ENCODE peak calls at places on chromosomes 5 and 9, in four cellular contexts. O is GM23338, S is PC-3, E is HCT116. R is an unnamed sample.

GRCh38 chr9:137085918-137086530 is 761 bp upstream of the MAN1B1 start:
- DNase-seq in O (peak; percentile 46), S (peak; percentile 44), E (no peak), R (no peak)

GRCh38 chr5:159450417-159450816 is 120.1 kb upstream of the IL12B start:
- DNase-seq in O (no peak), S (no peak), E (no peak), R (no peak)

GRCh38 chr9:40913096-40913719 is 215.3 kb downstream of the FOXD4L6 start:
- DNase-seq in O (no peak), S (no peak), E (no peak), R (no peak)

GRCh38 chr9:38687389-38687842 is 32.5 kb downstream of the FAM240B start:
- DNase-seq in O (peak; percentile 46), S (peak; percentile 44), E (peak; percentile 42), R (no peak)

GRCh38 chr5:143648696-143649095 is 163.3 kb upstream of the HMHB1 start:
- DNase-seq in O (peak; percentile 46), S (no peak), E (no peak), R (peak; percentile 8)

GRCh38 chr5:6454628-6455053 is 6.0 kb downstream of the UBE2QL1 start:
- DNase-seq in O (no peak), S (peak; percentile 75), E (no peak), R (no peak)

GRCh38 chr9:137721479-137721878 is 102.7 kb downstream of the EHMT1 start:
- DNase-seq in O (no peak), S (no peak), E (no peak), R (no peak)

GRCh38 chr5:126044111-126044668 is 379.0 kb upstream of the GRAMD2B start:
- DNase-seq in O (no peak), S (peak; percentile 3), E (no peak), R (no peak)

GRCh38 chr5:137758719-137759312 is 4.7 kb upstream of the HNRNPA0 start:
- DNase-seq in O (no peak), S (peak; percentile 28), E (no peak), R (no peak)

GRCh38 chr5:117590944-117591343 is 1016.3 kb upstream of the SEMA6A start:
- DNase-seq in O (peak; percentile 64), S (peak; percentile 5), E (peak; percentile 15), R (no peak)

GRCh38 chr9:21688108-21689102 is 114.0 kb upstream of the MTAP start:
- DNase-seq in O (no peak), S (peak; percentile 84), E (no peak), R (no peak)

GRCh38 chr9:112112519-112112918 is 62.6 kb downstream of the SUSD1 start:
- DNase-seq in O (no peak), S (peak; percentile 90), E (peak; percentile 83), R (peak; percentile 82)

GRCh38 chr9:26243722-26244121 is 565.5 kb upstream of the TUSC1 start:
- DNase-seq in O (no peak), S (peak; percentile 81), E (no peak), R (peak; percentile 0)

GRCh38 chr9:83220737-83221136 is 157.8 kb upstream of the RASEF start:
- DNase-seq in O (no peak), S (peak; percentile 63), E (no peak), R (no peak)

GRCh38 chr9:90300901-90301688 is 341.5 kb downstream of the DIRAS2 start:
- DNase-seq in O (no peak), S (peak; percentile 76), E (peak; percentile 59), R (peak; percentile 84)

GRCh38 chr9:89143266-89143665 is 35.4 kb downstream of the SHC3 start:
- DNase-seq in O (no peak), S (no peak), E (no peak), R (no peak)

GRCh38 chr5:56314536-56314935 is 81.4 kb upstream of the ANKRD55 start:
- DNase-seq in O (peak; percentile 70), S (peak; percentile 7), E (no peak), R (peak; percentile 42)

GRCh38 chr5:1441166-1441865 is 3.9 kb downstream of the SLC6A3 start:
- DNase-seq in O (no peak), S (no peak), E (no peak), R (no peak)

GRCh38 chr9:33381231-33381791 is 21.1 kb downstream of the AQP7 start:
- DNase-seq in O (peak; percentile 90), S (no peak), E (no peak), R (no peak)

GRCh38 chr9:70601000-70601929 is 186.8 kb upstream of the KLF9 start:
- DNase-seq in O (no peak), S (peak; percentile 22), E (no peak), R (peak; percentile 84)

GRCh38 chr9:112782218-112782617 is 31.7 kb downstream of the SNX30 start:
- DNase-seq in O (no peak), S (no peak), E (no peak), R (no peak)

GRCh38 chr5:98205691-98206461 is 567.6 kb upstream of the RGMB start:
- DNase-seq in O (no peak), S (peak; percentile 15), E (no peak), R (no peak)

GRCh38 chr5:142680605-142681259 is 5.2 kb downstream of the FGF1 start:
- DNase-seq in O (no peak), S (peak; percentile 92), E (peak; percentile 82), R (no peak)

GRCh38 chr5:173742432-173742816 is 126.0 kb upstream of the BOD1 start:
- DNase-seq in O (no peak), S (no peak), E (no peak), R (no peak)

GRCh38 chr5:177314376-177315342 is 3.0 kb upstream of the MXD3 start:
- DNase-seq in O (no peak), S (no peak), E (no peak), R (no peak)

GRCh38 chr9:14428781-14429230 is 114.9 kb upstream of the NFIB start:
- DNase-seq in O (peak; percentile 97), S (peak; percentile 73), E (peak; percentile 57), R (peak; percentile 77)

GRCh38 chr5:36607114-36607561 is 732 bp downstream of the SLC1A3 start:
- DNase-seq in O (peak; percentile 66), S (peak; percentile 59), E (peak; percentile 33), R (peak; percentile 77)

GRCh38 chr5:143329843-143330242 is 73.6 kb downstream of the NR3C1 start:
- DNase-seq in O (no peak), S (no peak), E (no peak), R (no peak)

GRCh38 chr5:124868661-124869060 is 122.2 kb upstream of the ZNF608 start:
- DNase-seq in O (no peak), S (no peak), E (no peak), R (no peak)

GRCh38 chr5:135986891-135987401 is 32.2 kb upstream of the LECT2 start:
- DNase-seq in O (no peak), S (no peak), E (no peak), R (no peak)

GRCh38 chr5:160081495-160081894 is 37.8 kb downstream of the PWWP2A start:
- DNase-seq in O (no peak), S (no peak), E (no peak), R (no peak)

GRCh38 chr5:135391869-135392255 is 7.2 kb downstream of the MACROH2A1 start:
- DNase-seq in O (no peak), S (no peak), E (no peak), R (no peak)

GRCh38 chr5:138336952-138337684 is 948 bp upstream of the FAM53C start:
- DNase-seq in O (peak; percentile 90), S (no peak), E (peak; percentile 81), R (no peak)

DNA sequence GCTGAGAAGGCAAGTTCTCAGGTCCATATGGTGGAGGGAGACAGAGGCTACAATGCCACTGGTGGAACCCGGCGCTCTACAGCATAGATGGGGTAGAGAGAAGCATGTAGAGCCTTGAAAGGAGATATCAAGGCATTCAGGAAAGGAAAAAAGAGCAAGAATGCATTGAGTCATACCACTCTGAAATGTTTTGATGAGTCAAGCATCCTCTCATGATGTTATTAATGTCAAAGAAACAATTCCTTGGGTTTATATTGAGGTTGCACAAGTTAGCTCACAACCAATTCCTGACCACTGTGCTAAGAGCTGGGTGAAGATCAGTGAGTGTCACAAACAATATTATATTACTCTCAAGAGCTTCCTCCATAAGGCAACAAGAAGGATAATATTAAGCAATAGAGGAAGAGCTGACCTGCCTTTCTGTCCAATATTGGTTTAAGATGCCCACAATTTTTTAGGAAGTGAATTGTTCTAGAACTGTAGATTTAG is 178.0 kb downstream of the RFK start:
- DNase-seq in O (no peak), S (peak; percentile 5), E (peak; percentile 15), R (no peak)
- H3K4me3 ChIP-seq in O (no peak overlapping the region), S (no peak overlapping the region), E (no peak overlapping the region), R (no peak overlapping the region)

GRCh38 chr5:10353241-10354047 is at the start of gene MARCHF6:
- DNase-seq in O (peak; percentile 97), S (peak; percentile 99), E (peak; percentile 83), R (peak; percentile 93)
- TF ChIP-seq EZH2 in O (no peak), S (no peak), E (no peak), R (no peak)

DNA sequence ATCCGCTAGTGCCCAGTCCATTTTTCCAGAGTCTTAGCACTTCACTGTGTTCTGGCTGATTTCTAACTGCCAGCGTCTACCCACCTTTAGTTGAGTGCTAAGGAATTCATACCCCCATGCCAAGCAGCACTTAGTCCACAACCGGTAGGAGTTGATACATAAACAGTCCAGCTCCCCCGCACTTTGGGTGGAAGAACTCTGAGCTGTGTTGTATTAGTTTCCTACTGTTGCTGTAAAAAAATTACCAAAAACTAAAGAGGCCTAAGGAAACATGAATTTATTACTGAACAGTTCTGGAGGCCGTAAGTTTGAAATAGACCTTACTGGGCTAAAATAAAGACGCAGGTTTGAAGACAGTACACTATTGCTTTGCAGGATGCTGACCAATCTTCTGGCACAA is 87.6 kb downstream of the SLC24A2 start:
- DNase-seq in O (no peak), S (no peak), E (no peak), R (no peak)
- H3K4me3 ChIP-seq in O (no peak overlapping the region), S (no peak overlapping the region), E (no peak overlapping the region), R (no peak overlapping the region)

GRCh38 chr9:94160594-94161501 is 76.6 kb downstream of the PTPDC1 start:
- DNase-seq in O (no peak), S (no peak), E (peak; percentile 44), R (no peak)

GRCh38 chr9:94161673-94162072 is 77.4 kb downstream of the PTPDC1 start:
- DNase-seq in O (no peak), S (no peak), E (no peak), R (no peak)

GRCh38 chr9:94156549-94157407 is 72.5 kb downstream of the PTPDC1 start:
- DNase-seq in O (no peak), S (peak; percentile 38), E (no peak), R (peak; percentile 91)

GRCh38 chr9:94157408-94157801 is 73.1 kb downstream of the PTPDC1 start:
- DNase-seq in O (no peak), S (no peak), E (no peak), R (no peak)

GRCh38 chr9:94159069-94159915 is 75.0 kb downstream of the PTPDC1 start:
- DNase-seq in O (no peak), S (no peak), E (no peak), R (no peak)
- TF ChIP-seq EZH2 in O (no peak), S (no peak), E (no peak), R (no peak)

GRCh38 chr5:171390883-171391677 is 3.4 kb downstream of the NPM1 start:
- DNase-seq in O (no peak), S (no peak), E (no peak), R (no peak)
- H3K4me3 ChIP-seq in O (peak overlapping the region; percentile 88), S (peak overlapping the region; percentile 85), E (no peak overlapping the region), R (peak overlapping the region; percentile 80)